ENCODE peak calls at places on chromosomes 13 and 19, in five cellular contexts. Q, S, N, O and I are unnamed samples.

GRCh38 chr19:46030861-46031550 is 8.2 kb upstream of the PGLYRP1 start:
- DNase-seq in Q (no peak), S (no peak), N (no peak), O (no peak), I (no peak)

GRCh38 chr13:76600086-76600485 is 286.1 kb downstream of the KCTD12 start:
- DNase-seq in Q (no peak), S (no peak), N (no peak), O (no peak), I (no peak)

GRCh38 chr13:65656740-65657329 is 1573.3 kb downstream of the PCDH9 start:
- DNase-seq in Q (no peak), S (no peak), N (no peak), O (no peak), I (no peak)

GRCh38 chr19:1450735-1451669 is 1.1 kb downstream of the APC2 start:
- DNase-seq in Q (no peak), S (no peak), N (no peak), O (no peak), I (no peak)

GRCh38 chr13:45084515-45084914 is 35.8 kb upstream of the GTF2F2 start:
- DNase-seq in Q (no peak), S (no peak), N (no peak), O (no peak), I (no peak)

GRCh38 chr19:45445139-45445538 is 21.4 kb upstream of the ERCC1 start:
- DNase-seq in Q (no peak), S (no peak), N (no peak), O (no peak), I (no peak)

GRCh38 chr19:32336259-32337111 is 8.9 kb upstream of the ZNF507 start:
- DNase-seq in Q (no peak), S (no peak), N (no peak), O (no peak), I (no peak)

GRCh38 chr13:33318037-33318436 is 32.5 kb upstream of the STARD13 start:
- DNase-seq in Q (no peak), S (no peak), N (no peak), O (no peak), I (no peak)

GRCh38 chr13:63308585-63308984 is 1892.9 kb upstream of the PCDH20 start:
- DNase-seq in Q (no peak), S (no peak), N (no peak), O (no peak), I (no peak)

GRCh38 chr13:99258210-99258860 is at the start of gene GPR18:
- DNase-seq in Q (no peak), S (no peak), N (no peak), O (peak), I (peak)

DNA sequence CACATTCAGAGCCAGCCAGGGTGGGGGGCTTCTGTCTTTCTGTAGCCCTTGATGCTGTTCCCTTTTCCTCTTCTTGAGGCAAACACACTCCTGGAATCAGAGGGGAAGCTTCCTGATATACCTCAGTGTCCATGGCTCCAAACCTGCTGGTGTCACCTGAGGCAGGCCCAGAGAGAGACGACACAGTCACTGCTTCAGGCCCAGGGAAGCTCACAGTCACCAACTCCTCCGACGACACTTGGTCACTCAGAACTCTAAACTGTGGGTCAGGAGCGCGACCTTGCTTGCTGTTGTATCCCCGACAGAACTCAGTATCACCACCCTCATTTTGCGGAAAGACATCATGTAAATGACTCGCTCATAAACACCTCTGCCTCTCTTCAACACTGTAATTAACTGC is 1.1 kb downstream of the ATP13A1 start:
- DNase-seq in Q (no peak), S (no peak), N (no peak), O (no peak), I (no peak)
- TF ChIP-seq CTCF in Q (no peak), S (no peak), N (no peak), O (no peak), I (no peak)

GRCh38 chr13:38530492-38530891 is 156.4 kb upstream of the FREM2 start:
- DNase-seq in Q (no peak), S (no peak), N (no peak), O (no peak), I (no peak)
- TF ChIP-seq CTCF in Q (peak), S (no peak), N (no peak), O (peak), I (no peak)

DNA sequence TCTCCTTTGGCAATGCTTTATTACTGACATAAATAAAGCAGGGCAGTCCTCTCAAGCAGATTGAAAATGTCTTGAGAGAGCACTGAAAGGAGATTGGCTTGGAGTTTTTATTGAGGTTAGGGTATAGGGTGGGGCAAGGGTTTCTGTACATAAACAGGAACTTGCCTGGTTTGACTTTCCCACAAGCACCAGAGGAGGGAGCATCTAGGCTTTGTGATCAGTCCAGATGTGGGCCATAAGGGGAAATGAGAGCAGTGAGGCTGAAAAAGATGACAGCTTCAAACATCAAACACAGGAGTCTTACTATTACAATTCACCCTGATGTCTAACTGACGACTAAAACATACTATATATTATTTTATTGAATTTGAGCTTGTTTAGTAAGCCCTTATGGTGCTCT is 260.9 kb downstream of the MTUS2 start:
- DNase-seq in Q (no peak), S (no peak), N (no peak), O (peak), I (no peak)
- TF ChIP-seq CTCF in Q (no peak), S (no peak), N (no peak), O (peak), I (no peak)

DNA sequence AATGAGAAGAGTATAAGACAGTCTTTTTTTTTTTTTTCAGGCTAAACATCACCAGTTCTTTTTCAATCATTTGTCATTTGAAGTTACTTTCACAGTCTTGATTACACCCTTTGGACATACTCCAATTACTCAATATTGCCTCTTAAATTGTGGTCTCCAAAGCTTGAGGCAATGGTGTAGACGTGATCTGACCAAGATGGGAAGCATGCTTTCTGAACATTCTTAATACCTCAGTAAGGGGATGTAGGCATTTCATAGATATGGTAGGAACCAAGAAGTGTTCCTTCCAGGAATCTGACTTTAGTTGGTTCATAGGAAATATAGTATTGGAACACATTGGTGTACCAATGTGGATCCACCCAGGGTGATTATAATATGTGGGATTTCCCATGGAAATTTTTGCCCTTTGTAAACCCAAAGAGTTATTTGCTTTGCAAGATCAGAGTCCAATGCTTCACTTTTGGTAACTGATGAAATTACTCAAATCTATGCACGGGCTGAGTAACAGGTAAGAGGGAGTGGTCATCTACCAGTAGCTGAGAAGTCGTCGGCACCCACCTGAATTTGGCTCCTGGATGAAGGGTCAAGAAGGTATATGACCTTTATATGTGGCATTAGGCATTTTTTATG is 62.2 kb downstream of the ERCC5 start:
- DNase-seq in Q (no peak), S (no peak), N (no peak), O (no peak), I (no peak)
- TF ChIP-seq CTCF in Q (no peak), S (no peak), N (no peak), O (no peak), I (no peak)

DNA sequence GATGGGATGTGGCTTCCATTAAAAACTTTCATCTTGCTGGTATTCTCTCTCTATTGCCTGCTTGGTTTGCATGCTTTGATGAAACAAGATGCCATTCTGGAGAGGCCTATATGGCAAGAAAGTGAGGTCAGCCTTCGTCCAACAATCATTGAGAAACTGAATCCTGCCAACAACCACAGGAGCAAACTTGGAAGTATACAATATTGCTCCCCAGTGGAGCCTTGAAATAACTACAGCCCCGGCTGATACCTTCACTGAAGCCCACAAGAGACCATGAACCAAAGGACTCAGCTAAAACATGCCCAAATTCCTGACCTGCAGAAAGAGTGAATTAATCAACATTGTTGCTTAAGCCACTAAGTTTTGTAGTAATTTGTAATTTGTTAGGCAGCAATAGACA is 82.5 kb upstream of the FGF14 start:
- DNase-seq in Q (no peak), S (no peak), N (no peak), O (no peak), I (no peak)
- TF ChIP-seq CTCF in Q (no peak), S (no peak), N (no peak), O (no peak), I (no peak)

GRCh38 chr13:55517312-55517711 is 1623.4 kb upstream of the PRR20A start:
- DNase-seq in Q (no peak), S (no peak), N (no peak), O (no peak), I (peak)
- TF ChIP-seq CTCF in Q (no peak), S (no peak), N (no peak), O (peak), I (no peak)

GRCh38 chr13:94710881-94711560 is 1.3 kb downstream of the SOX21 start:
- DNase-seq in Q (no peak), S (no peak), N (no peak), O (peak), I (peak)
- TF ChIP-seq CTCF in Q (no peak), S (no peak), N (no peak), O (peak), I (no peak)

GRCh38 chr13:24738366-24738847 is 25.6 kb upstream of the RNF17 start:
- DNase-seq in Q (no peak), S (no peak), N (no peak), O (no peak), I (no peak)

GRCh38 chr13:24741016-24741662 is 22.8 kb upstream of the RNF17 start:
- DNase-seq in Q (no peak), S (no peak), N (no peak), O (no peak), I (no peak)

GRCh38 chr13:24734951-24735350 is 29.0 kb upstream of the RNF17 start:
- DNase-seq in Q (no peak), S (no peak), N (no peak), O (no peak), I (no peak)

GRCh38 chr13:24740014-24740890 is 23.7 kb upstream of the RNF17 start:
- DNase-seq in Q (no peak), S (no peak), N (no peak), O (no peak), I (no peak)

GRCh38 chr13:24737042-24737441 is 26.9 kb upstream of the RNF17 start:
- DNase-seq in Q (no peak), S (no peak), N (no peak), O (no peak), I (no peak)
- TF ChIP-seq CTCF in Q (no peak), S (no peak), N (no peak), O (no peak), I (no peak)

DNA sequence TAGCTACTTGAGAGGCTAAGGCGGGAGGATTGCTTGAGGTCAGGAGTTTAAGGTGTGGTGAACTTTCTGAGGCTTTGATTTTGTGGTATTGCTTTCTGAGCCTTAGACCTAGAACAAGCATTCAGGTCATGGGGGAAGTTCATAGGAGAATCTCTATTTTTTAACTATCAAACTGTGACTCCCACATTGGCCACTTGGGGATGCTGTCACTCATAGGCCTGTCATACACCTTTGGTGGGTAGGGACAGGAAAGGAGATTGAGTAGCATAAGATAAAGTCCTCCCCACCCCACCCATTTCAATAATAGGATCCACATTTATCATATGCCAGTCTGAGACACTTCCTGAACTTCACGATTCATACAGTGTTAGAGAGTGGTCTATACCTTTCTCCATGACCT is 41.9 kb upstream of the PSG2 start:
- DNase-seq in Q (no peak), S (no peak), N (no peak), O (no peak), I (no peak)
- TF ChIP-seq CTCF in Q (no peak), S (no peak), N (no peak), O (no peak), I (no peak)